ENCODE peak calls at places on chromosomes 6 and 20, in five cellular contexts. T is Caki2, L is CD14-positive monocyte, E is RWPE1, R is HCT116. J is an unnamed sample.

GRCh38 chr20:41171736-41172295 is 34.5 kb downstream of the PLCG1 start:
- DNase-seq in R (no peak), L (no peak), E (no peak), T (no peak), J (no peak)

GRCh38 chr6:77650098-77650663 is 2.7 kb upstream of the MEI4 start:
- DNase-seq in T (peak; percentile 57), E (no peak), R (no peak), L (no peak), J (no peak)

GRCh38 chr20:8443464-8444072 is 311.5 kb downstream of the PLCB1 start:
- DNase-seq in T (no peak), E (no peak), L (no peak), R (no peak), J (no peak)

GRCh38 chr6:21005816-21006553 is 471.7 kb downstream of the CDKAL1 start:
- DNase-seq in L (no peak), T (peak; percentile 94), R (peak; percentile 85), E (peak; percentile 84), J (no peak)

GRCh38 chr20:1555952-1556351 is 1.6 kb downstream of the SIRPD start:
- DNase-seq in T (no peak), E (no peak), R (no peak), L (no peak), J (no peak)

GRCh38 chr6:44054635-44055559 is 72.4 kb downstream of the MRPL14 start:
- DNase-seq in R (no peak), T (no peak), L (peak; percentile 31), E (no peak), J (no peak)

GRCh38 chr6:31180500-31180899 is 10.0 kb upstream of the POU5F1 start:
- DNase-seq in T (no peak), L (peak; percentile 79), E (no peak), R (no peak), J (no peak)

GRCh38 chr20:15867899-15868298 is 705.3 kb downstream of the KIF16B start:
- DNase-seq in R (no peak), T (no peak), L (no peak), E (no peak), J (no peak)

GRCh38 chr6:137223370-137224131 is 4.4 kb upstream of the IFNGR1 start:
- DNase-seq in E (no peak), T (no peak), L (peak; percentile 84), R (no peak), J (peak; percentile 64)

GRCh38 chr20:58890454-58891075 is 38.0 kb downstream of the GNAS start:
- DNase-seq in R (no peak), T (peak; percentile 74), L (no peak), E (peak; percentile 65), J (no peak)

GRCh38 chr6:80540700-80541099 is 434.2 kb downstream of the BCKDHB start:
- DNase-seq in R (no peak), T (no peak), L (no peak), E (peak; percentile 9), J (no peak)

J was measured in SIG-M5.